ENCODE peak calls at places on chromosomes 11 and 22, in nine cellular contexts. U is mucosa of gallbladder; A is T-helper 9 cell; K is NCI-H748 treated with DMSO at 0.1 percent for 48 hours; G is activated CD4-positive, alpha-beta memory T cell treated with anti-CD3 and anti-CD28 coated beads for 36 hours; C is H9; J is tibial nerve; P is choroid plexus epithelial cell; H is foreskin keratinocyte. R is an unnamed sample.

GRCh38 chr22:40463017-40463631 is 92.7 kb downstream of the SGSM3 start:
- DNase-seq in U (no peak), A (no peak), K (no peak), G (peak; percentile 69), C (no peak), J (no peak), P (no peak), H (no peak), R (no peak)

GRCh38 chr22:30196141-30196866 is 50.3 kb downstream of the LIF start:
- DNase-seq in U (peak; percentile 72), A (no peak), K (peak; percentile 79), G (peak; percentile 84), C (peak; percentile 87), J (peak; percentile 69), P (peak; percentile 100), H (peak; percentile 100), R (peak; percentile 93)

GRCh38 chr11:132715041-132715440 is 817.3 kb downstream of the OPCML start:
- DNase-seq in U (no peak), A (no peak), K (no peak), G (no peak), C (no peak), J (no peak), P (peak; percentile 8), H (no peak), R (no peak)

GRCh38 chr11:74731301-74732094 is at the start of gene CHRDL2:
- DNase-seq in U (peak; percentile 30), A (no peak), K (no peak), G (no peak), C (no peak), J (no peak), P (peak; percentile 46), H (no peak), R (no peak)

GRCh38 chr11:473975-474785 is 24.1 kb downstream of the PTDSS2 start:
- DNase-seq in U (no peak), A (no peak), K (no peak), G (no peak), C (no peak), J (no peak), P (no peak), H (no peak), R (no peak)

GRCh38 chr11:2433106-2433925 is 11.0 kb downstream of the TRPM5 start:
- DNase-seq in U (no peak), A (no peak), K (no peak), G (no peak), C (no peak), J (no peak), P (no peak), H (no peak), R (no peak)

GRCh38 chr11:62402226-62402625 is 16.6 kb upstream of the SCGB1A1 start:
- DNase-seq in U (peak; percentile 57), A (peak; percentile 31), K (no peak), G (peak; percentile 71), C (no peak), J (peak; percentile 71), P (no peak), H (no peak), R (peak; percentile 80)

GRCh38 chr11:70315726-70316125 is 45.2 kb downstream of the PPFIA1 start:
- DNase-seq in U (no peak), A (no peak), K (no peak), G (no peak), C (no peak), J (no peak), P (no peak), H (no peak), R (no peak)

GRCh38 chr11:80054582-80055165 is 613.8 kb upstream of the TENM4 start:
- DNase-seq in U (no peak), A (no peak), K (no peak), G (no peak), C (no peak), J (no peak), P (no peak), H (no peak), R (no peak)

GRCh38 chr11:130587658-130588057 is 139.2 kb downstream of the ADAMTS15 start:
- DNase-seq in U (no peak), A (no peak), K (no peak), G (no peak), C (no peak), J (no peak), P (no peak), H (no peak), R (no peak)

GRCh38 chr11:120563698-120564572 is 52.4 kb downstream of the GRIK4 start:
- DNase-seq in U (no peak), A (no peak), K (peak; percentile 56), G (no peak), C (peak; percentile 60), J (no peak), P (peak; percentile 41), H (no peak), R (no peak)

GRCh38 chr11:116053538-116053919 is 549.3 kb upstream of the CADM1 start:
- DNase-seq in U (no peak), A (no peak), K (peak; percentile 56), G (no peak), C (no peak), J (no peak), P (no peak), H (no peak), R (no peak)

GRCh38 chr11:2933376-2934056 is 4.3 kb upstream of the PHLDA2 start:
- DNase-seq in U (peak; percentile 75), A (peak; percentile 36), K (no peak), G (peak; percentile 83), C (peak; percentile 89), J (peak; percentile 34), P (peak; percentile 47), H (peak; percentile 83), R (peak; percentile 75)

GRCh38 chr22:37340331-37341262 is 58.3 kb downstream of the CYTH4 start:
- DNase-seq in U (no peak), A (no peak), K (peak; percentile 1), G (no peak), C (peak; percentile 67), J (no peak), P (no peak), H (no peak), R (no peak)

GRCh38 chr22:44151661-44152060 is 29.1 kb upstream of the PARVG start:
- DNase-seq in U (no peak), A (no peak), K (no peak), G (no peak), C (no peak), J (no peak), P (peak; percentile 78), H (no peak), R (no peak)

GRCh38 chr11:76699461-76700091 is 29.0 kb upstream of the LRRC32 start:
- DNase-seq in U (no peak), A (no peak), K (no peak), G (no peak), C (no peak), J (no peak), P (no peak), H (no peak), R (no peak)

GRCh38 chr11:115391598-115391997 is 112.6 kb downstream of the CADM1 start:
- DNase-seq in U (no peak), A (no peak), K (no peak), G (no peak), C (no peak), J (no peak), P (no peak), H (no peak), R (no peak)

GRCh38 chr11:106077609-106078517 is at the start of gene AASDHPPT:
- DNase-seq in U (no peak), A (no peak), K (peak; percentile 46), G (no peak), C (no peak), J (peak; percentile 16), P (peak; percentile 50), H (peak; percentile 32), R (no peak)

GRCh38 chr11:126720539-126721235 is 279.9 kb downstream of the KIRREL3 start:
- DNase-seq in U (no peak), A (no peak), K (no peak), G (no peak), C (no peak), J (no peak), P (no peak), H (no peak), R (no peak)

GRCh38 chr11:2432628-2433071 is 11.7 kb downstream of the TRPM5 start:
- DNase-seq in U (no peak), A (no peak), K (no peak), G (no peak), C (no peak), J (no peak), P (no peak), H (no peak), R (no peak)

GRCh38 chr11:45079943-45080719 is 66.3 kb upstream of the PRDM11 start:
- DNase-seq in U (no peak), A (peak; percentile 39), K (no peak), G (peak; percentile 75), C (no peak), J (no peak), P (no peak), H (no peak), R (no peak)

GRCh38 chr11:74717211-74717997 is 13.8 kb downstream of the CHRDL2 start:
- DNase-seq in U (no peak), A (no peak), K (no peak), G (no peak), C (no peak), J (no peak), P (peak; percentile 25), H (no peak), R (no peak)

GRCh38 chr11:111531687-111532364 is 8.7 kb upstream of the LAYN start:
- DNase-seq in U (no peak), A (no peak), K (no peak), G (peak; percentile 85), C (no peak), J (no peak), P (peak; percentile 93), H (peak; percentile 87), R (no peak)

GRCh38 chr11:127471662-127472061 is 471.1 kb upstream of the KIRREL3 start:
- DNase-seq in U (no peak), A (no peak), K (no peak), G (no peak), C (no peak), J (no peak), P (no peak), H (no peak), R (no peak)

GRCh38 chr11:93570759-93571413 is 27.7 kb upstream of the SMCO4 start:
- DNase-seq in U (peak; percentile 77), A (no peak), K (no peak), G (no peak), C (no peak), J (no peak), P (peak; percentile 83), H (peak; percentile 37), R (no peak)

GRCh38 chr11:79461144-79461543 is 20.3 kb upstream of the TENM4 start:
- DNase-seq in U (peak; percentile 31), A (no peak), K (no peak), G (no peak), C (no peak), J (no peak), P (peak; percentile 74), H (peak; percentile 53), R (no peak)

GRCh38 chr22:30830907-30831306 is 136.2 kb downstream of the OSBP2 start:
- DNase-seq in U (peak; percentile 79), A (no peak), K (no peak), G (no peak), C (no peak), J (no peak), P (peak; percentile 80), H (peak; percentile 98), R (no peak)

GRCh38 chr11:131811380-131811779 is 441.0 kb downstream of the NTM start:
- DNase-seq in U (no peak), A (no peak), K (no peak), G (no peak), C (no peak), J (no peak), P (no peak), H (peak; percentile 55), R (no peak)

GRCh38 chr11:116601734-116602636 is 170.8 kb downstream of the BUD13 start:
- DNase-seq in U (no peak), A (no peak), K (no peak), G (no peak), C (peak; percentile 24), J (no peak), P (peak; percentile 21), H (no peak), R (no peak)

GRCh38 chr11:114066046-114066648 is 6.6 kb downstream of the ZBTB16 start:
- DNase-seq in U (no peak), A (no peak), K (no peak), G (peak; percentile 42), C (no peak), J (no peak), P (no peak), H (no peak), R (no peak)

GRCh38 chr11:118366287-118366686 is 6.9 kb downstream of the UBE4A start:
- DNase-seq in U (no peak), A (no peak), K (no peak), G (no peak), C (no peak), J (no peak), P (no peak), H (no peak), R (no peak)

R was measured in right atrium auricular region.